ENCODE peak calls at places on chromosomes 12 and 14, in six cellular contexts. W is iPS DF 6.9; U is left ventricle myocardium inferior; T is uterus; Z is CD8-positive, alpha-beta T cell; E is Karpas-422. G is an unnamed sample.

GRCh38 chr12:88472775-88473174 is 107.5 kb downstream of the KITLG start:
- DNase-seq in W (no peak), U (no peak), T (no peak), Z (no peak), E (no peak), G (no peak)

GRCh38 chr12:85076688-85077430 is 40.7 kb downstream of the LRRIQ1 start:
- DNase-seq in W (peak; percentile 25), U (no peak), T (no peak), Z (no peak), E (peak; percentile 77), G (no peak)

GRCh38 chr12:65666876-65667275 is 157.4 kb upstream of the HMGA2 start:
- DNase-seq in W (no peak), U (no peak), T (no peak), Z (no peak), E (no peak), G (no peak)

GRCh38 chr14:23376477-23377200 is at the start of gene CMTM5:
- DNase-seq in W (no peak), U (no peak), T (no peak), Z (no peak), E (no peak), G (no peak)

GRCh38 chr12:53862206-53862605 is 76.4 kb upstream of the HOXC13 start:
- DNase-seq in W (no peak), U (no peak), T (no peak), Z (no peak), E (no peak), G (no peak)

GRCh38 chr14:91035855-91036254 is 24.6 kb downstream of the RPS6KA5 start:
- DNase-seq in W (no peak), U (no peak), T (no peak), Z (no peak), E (no peak), G (no peak)

GRCh38 chr12:68480526-68480925 is 130.2 kb upstream of the RAP1B start:
- DNase-seq in W (no peak), U (no peak), T (no peak), Z (no peak), E (no peak), G (no peak)

GRCh38 chr14:20857630-20858261 is 33.4 kb upstream of the RNASE3 start:
- DNase-seq in W (no peak), U (peak; percentile 55), T (peak; percentile 62), Z (peak; percentile 80), E (peak; percentile 89), G (peak; percentile 74)

GRCh38 chr12:111444706-111445310 is 39.1 kb downstream of the SH2B3 start:
- DNase-seq in W (no peak), U (peak; percentile 69), T (peak; percentile 35), Z (peak; percentile 73), E (peak; percentile 71), G (peak; percentile 78)

GRCh38 chr14:102280376-102280962 is 24.5 kb downstream of the MOK start:
- DNase-seq in W (no peak), U (no peak), T (no peak), Z (no peak), E (no peak), G (no peak)

GRCh38 chr12:389138-390096 is at the start of gene KDM5A:
- DNase-seq in W (peak; percentile 70), U (peak; percentile 90), T (peak; percentile 89), Z (peak; percentile 90), E (peak; percentile 98), G (peak; percentile 92)

GRCh38 chr12:55651314-55651703 is 14.6 kb downstream of the OR10P1 start:
- DNase-seq in W (no peak), U (no peak), T (no peak), Z (no peak), E (no peak), G (no peak)

GRCh38 chr12:55641595-55641994 is 4.9 kb downstream of the OR10P1 start:
- DNase-seq in W (no peak), U (no peak), T (no peak), Z (no peak), E (no peak), G (no peak)

GRCh38 chr12:55642275-55643068 is 5.8 kb downstream of the OR10P1 start:
- DNase-seq in W (no peak), U (no peak), T (no peak), Z (no peak), E (peak; percentile 69), G (no peak)

GRCh38 chr12:55652352-55652751 is 15.7 kb downstream of the OR10P1 start:
- DNase-seq in W (no peak), U (no peak), T (no peak), Z (no peak), E (no peak), G (no peak)

DNA sequence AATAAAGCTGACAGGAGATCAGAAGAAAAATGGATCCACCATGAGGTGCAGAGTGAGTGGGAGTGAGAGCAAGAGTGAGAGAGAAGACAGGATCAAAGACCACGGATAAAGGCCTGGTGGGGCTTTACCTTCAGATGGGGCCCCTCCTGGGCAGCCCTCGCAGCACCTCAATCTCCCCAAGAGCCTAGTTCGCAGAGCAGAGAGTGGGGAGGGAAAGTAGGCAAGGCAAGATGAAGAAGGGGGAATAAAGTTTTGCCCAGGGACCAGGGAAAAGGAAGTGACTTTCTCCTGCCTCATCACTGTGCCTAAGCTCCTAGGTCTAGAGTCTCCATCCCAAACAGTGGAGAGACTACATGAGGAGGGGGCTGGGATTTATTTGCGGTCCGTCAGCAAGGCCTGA is 10.3 kb downstream of the OR10P1 start:
- DNase-seq in W (no peak), U (no peak), T (no peak), Z (no peak), E (no peak), G (no peak)
- H3K27ac ChIP-seq in W (no peak overlapping the region), U (peak overlapping the region; percentile 71), T (no peak overlapping the region), Z (no peak overlapping the region), E (no peak overlapping the region), G (peak overlapping the region; percentile 59)

GRCh38 chr14:50711043-50711442 is 42.9 kb upstream of the SAV1 start:
- DNase-seq in W (no peak), U (no peak), T (no peak), Z (no peak), E (no peak), G (no peak)

GRCh38 chr14:50704454-50705010 is 36.4 kb upstream of the SAV1 start:
- DNase-seq in W (no peak), U (no peak), T (no peak), Z (no peak), E (no peak), G (no peak)

GRCh38 chr14:50705026-50705593 is 37.0 kb upstream of the SAV1 start:
- DNase-seq in W (no peak), U (no peak), T (no peak), Z (no peak), E (no peak), G (no peak)
- H3K27ac ChIP-seq in W (no peak overlapping the region), U (no peak overlapping the region), T (no peak overlapping the region), Z (no peak overlapping the region), E (no peak overlapping the region), G (no peak overlapping the region)

GRCh38 chr14:64637735-64638473 is 66.3 kb upstream of the PLEKHG3 start:
- DNase-seq in W (no peak), U (no peak), T (peak; percentile 2), Z (no peak), E (no peak), G (no peak)

GRCh38 chr14:64636980-64637429 is 67.2 kb upstream of the PLEKHG3 start:
- DNase-seq in W (no peak), U (no peak), T (no peak), Z (no peak), E (no peak), G (no peak)

GRCh38 chr14:64638625-64639024 is 65.6 kb upstream of the PLEKHG3 start:
- DNase-seq in W (no peak), U (no peak), T (no peak), Z (no peak), E (no peak), G (no peak)

GRCh38 chr14:64640839-64641238 is 63.4 kb upstream of the PLEKHG3 start:
- DNase-seq in W (no peak), U (no peak), T (no peak), Z (no peak), E (no peak), G (no peak)

DNA sequence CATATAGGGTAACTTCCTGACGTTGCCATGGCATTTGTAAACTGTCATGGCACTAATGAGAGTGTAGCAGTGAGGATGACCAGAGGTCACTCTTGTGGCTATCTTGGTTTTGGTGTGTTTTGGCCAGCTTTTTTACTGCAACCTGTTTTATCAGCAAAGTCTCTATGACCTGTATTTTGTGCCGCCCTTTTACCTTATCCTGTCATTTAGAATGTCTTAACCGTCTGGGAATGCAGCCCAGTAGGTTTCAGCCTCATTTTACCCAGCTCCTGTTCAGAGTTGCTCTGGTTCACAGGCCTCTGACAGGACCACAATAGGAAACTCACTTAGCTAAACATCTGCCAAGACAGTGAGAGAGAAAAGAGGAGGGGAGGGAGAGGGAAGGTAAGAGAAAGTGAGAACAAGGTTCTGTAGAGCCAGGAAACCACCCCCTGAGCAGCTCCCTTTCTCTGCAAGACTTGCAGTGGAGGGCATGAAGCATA is 64.8 kb upstream of the PLEKHG3 start:
- DNase-seq in W (no peak), U (no peak), T (no peak), Z (no peak), E (no peak), G (no peak)
- H3K27ac ChIP-seq in W (no peak overlapping the region), U (no peak overlapping the region), T (no peak overlapping the region), Z (no peak overlapping the region), E (no peak overlapping the region), G (no peak overlapping the region)

DNA sequence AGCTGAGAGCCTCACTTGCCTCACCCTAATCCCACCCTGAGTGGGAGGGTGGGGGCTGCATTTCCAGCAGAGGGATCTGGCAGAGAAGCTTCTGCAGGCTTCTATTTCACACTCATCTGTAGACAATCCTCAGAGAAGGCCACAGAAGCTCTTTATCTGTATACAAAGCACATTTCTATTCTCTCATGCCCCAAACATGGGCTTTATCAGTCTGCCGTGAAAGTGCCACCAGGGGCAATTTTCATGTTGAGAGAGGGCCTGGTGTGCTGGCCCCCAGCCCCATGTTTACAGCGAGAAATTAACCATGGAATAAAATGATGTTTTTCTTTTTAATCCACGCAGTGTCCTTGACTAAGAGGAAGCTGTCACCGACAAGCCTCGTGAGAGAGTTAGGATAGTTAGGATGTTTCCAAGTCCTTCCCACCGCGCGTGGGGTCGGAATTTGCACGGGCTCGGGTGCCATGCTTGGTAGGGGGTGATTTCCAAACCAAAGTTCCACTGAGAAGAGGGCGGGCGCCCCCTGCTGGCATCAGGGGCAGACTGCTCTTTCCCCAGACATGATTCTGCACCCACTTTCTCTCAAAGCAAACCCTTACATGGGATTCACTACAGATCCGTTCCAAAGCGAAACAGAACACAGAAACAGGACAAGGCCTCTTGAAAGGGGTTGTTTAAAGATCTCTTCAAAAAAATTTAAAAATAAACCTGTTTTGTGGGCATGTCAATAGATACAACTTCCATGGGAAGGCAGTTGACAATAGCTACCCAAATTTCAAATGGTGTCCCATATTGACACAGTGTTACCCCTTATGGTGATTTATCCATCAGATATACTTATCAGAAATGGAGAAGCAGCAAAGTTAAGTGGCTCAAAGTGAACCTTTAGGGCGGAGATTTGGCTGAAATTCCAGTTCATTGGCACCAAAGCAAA is 19.4 kb downstream of the BDKRB1 start:
- DNase-seq in W (peak; percentile 54), U (peak; percentile 52), T (peak; percentile 72), Z (peak; percentile 70), E (peak; percentile 89), G (peak; percentile 70)
- H3K27ac ChIP-seq in W (no peak overlapping the region), U (no peak overlapping the region), T (peak overlapping the region; percentile 15), Z (no peak overlapping the region), E (no peak overlapping the region), G (no peak overlapping the region)

G was measured in adrenal gland.